ENCODE peak calls at places on chromosomes 13 and 19, in four cellular contexts. Q is HepG2, P is K562, D is H1. J is an unnamed sample.

GRCh38 chr19:3360494-3361383 is 5.6 kb upstream of the NFIC start:
- DNase-seq in Q (no peak), P (peak), D (no peak), J (no peak)

GRCh38 chr13:83386609-83387008 is 495.7 kb downstream of the SLITRK1 start:
- DNase-seq in Q (no peak), P (no peak), D (no peak), J (no peak)

GRCh38 chr13:100392709-100393630 is 195.6 kb downstream of the GGACT start:
- DNase-seq in Q (peak), P (peak), D (peak), J (peak)

GRCh38 chr13:90839061-90839460 is 508.4 kb upstream of the MIR17HG start:
- DNase-seq in Q (no peak), P (no peak), D (no peak), J (no peak)

GRCh38 chr13:41985788-41986508 is 25.0 kb upstream of the VWA8 start:
- DNase-seq in Q (no peak), P (no peak), D (no peak), J (no peak)

GRCh38 chr13:101545521-101545920 is 93.0 kb downstream of the ITGBL1 start:
- DNase-seq in Q (no peak), P (no peak), D (no peak), J (no peak)

GRCh38 chr13:107847406-107847805 is 367.9 kb downstream of the LIG4 start:
- DNase-seq in Q (no peak), P (no peak), D (no peak), J (no peak)

GRCh38 chr13:100490692-100491091 is 97.9 kb downstream of the GGACT start:
- DNase-seq in Q (no peak), P (no peak), D (no peak), J (no peak)

GRCh38 chr13:33123066-33123940 is 107.1 kb downstream of the KL start:
- DNase-seq in Q (peak), P (no peak), D (no peak), J (no peak)

GRCh38 chr19:51691122-51692064 is 1.7 kb upstream of the SPACA6 start:
- DNase-seq in Q (no peak), P (no peak), D (no peak), J (no peak)

GRCh38 chr19:14048439-14049153 is 13.3 kb downstream of the PALM3 start:
- DNase-seq in Q (peak), P (peak), D (peak), J (no peak)

GRCh38 chr13:47858678-47859050 is 142.4 kb downstream of the SUCLA2 start:
- DNase-seq in Q (no peak), P (no peak), D (no peak), J (no peak)

GRCh38 chr19:56930647-56931592 is 90.4 kb upstream of the PEG3 start:
- DNase-seq in Q (peak), P (no peak), D (no peak), J (no peak)

DNA sequence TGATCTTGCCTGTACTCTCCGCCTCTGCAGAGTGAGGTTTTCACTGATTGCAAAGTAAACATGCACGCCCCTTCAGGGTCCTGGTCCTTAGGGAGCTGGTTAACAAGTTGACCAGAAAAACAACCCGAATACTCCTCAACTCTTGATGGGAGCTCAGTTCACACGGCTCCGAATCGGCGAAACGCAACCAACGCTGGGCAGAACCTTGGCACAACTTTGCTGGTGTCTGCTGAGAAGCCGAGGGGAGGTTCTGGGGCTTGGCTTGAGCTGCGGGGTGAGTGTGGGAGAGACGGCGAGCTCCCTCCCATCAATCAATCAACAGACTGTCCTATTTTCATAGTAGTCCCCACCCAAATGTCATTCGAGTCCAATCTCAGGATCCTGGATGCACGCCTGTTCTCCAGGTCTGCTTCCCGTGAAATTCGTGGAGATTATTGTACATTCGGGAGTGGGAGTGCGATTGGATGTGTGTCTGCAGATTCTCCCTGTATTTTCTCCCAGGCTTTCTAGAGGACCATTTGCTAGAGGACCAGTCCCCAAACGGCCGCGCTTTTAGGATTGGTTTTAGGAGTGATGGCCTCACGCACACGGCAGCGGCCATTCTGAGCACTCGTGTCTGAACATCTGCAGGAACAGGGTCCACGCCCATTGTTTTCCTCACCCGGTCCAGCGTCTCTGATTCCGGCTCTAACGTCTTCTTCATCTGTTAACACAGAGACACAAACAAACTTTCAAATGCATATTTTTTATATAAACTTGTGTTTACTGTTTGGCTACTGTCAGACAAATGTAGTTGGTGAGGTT is 51.6 kb upstream of the F7 start:
- DNase-seq in Q (no peak), P (no peak), D (no peak), J (no peak)
- TF ChIP-seq HDAC2 in Q (no peak), P (no peak), D (no peak), J (no peak)

DNA sequence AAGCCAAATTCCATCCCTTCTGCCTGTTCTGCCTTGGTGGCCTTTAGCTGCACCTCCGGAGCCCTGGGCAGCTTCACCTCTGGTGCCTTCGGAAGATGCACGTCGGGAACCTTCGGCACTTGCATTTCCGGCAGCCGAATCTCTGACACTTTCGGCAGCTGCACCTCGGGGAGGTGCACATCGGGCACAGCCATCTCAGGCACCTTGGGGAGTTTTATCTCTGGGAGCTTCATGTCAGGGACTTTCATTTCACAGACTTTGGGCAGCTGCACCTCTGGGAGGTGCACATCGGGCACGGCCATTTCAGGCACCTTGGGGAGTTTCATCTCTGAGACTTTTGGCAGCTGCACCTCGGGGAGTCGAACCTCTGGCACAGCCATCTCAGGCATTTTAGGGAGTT is 6.0 kb upstream of the HIPK4 start:
- DNase-seq in Q (no peak), P (no peak), D (no peak), J (no peak)
- TF ChIP-seq EZH2 in Q (no peak), P (no peak), D (no peak), J (no peak)

GRCh38 chr19:281156-281853 is 9.9 kb downstream of the PLPP2 start:
- DNase-seq in Q (no peak), P (peak), D (no peak), J (no peak)
- TF ChIP-seq HDAC2 in Q (no peak), P (no peak), D (no peak), J (no peak)

GRCh38 chr19:18789883-18790565 is 1.1 kb downstream of the COMP start:
- DNase-seq in Q (no peak), P (peak), D (peak), J (no peak)
- TF ChIP-seq EZH2 in Q (no peak), P (no peak), D (no peak), J (no peak)

DNA sequence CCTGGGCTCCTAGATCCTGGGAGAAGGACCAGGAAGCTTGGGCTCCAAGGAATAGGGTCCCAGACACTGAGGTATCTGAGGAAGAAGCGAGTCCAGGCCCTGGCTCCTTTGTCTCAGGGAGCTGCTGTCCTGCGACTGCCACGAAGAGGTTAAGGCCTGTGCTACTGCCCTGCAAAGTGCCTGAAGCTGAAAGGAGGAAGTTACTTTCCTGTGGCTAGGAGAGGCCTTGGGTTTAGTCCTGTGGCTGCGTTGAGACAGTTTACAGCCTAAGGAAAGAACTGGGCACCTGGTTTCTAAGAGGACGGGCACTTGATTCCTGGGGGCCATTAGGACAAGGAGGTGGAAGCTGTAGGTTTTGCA is 2.8 kb downstream of the MYADM start:
- DNase-seq in Q (no peak), P (no peak), D (no peak), J (no peak)
- TF ChIP-seq HDAC2 in Q (no peak), P (no peak), D (no peak), J (no peak)

DNA sequence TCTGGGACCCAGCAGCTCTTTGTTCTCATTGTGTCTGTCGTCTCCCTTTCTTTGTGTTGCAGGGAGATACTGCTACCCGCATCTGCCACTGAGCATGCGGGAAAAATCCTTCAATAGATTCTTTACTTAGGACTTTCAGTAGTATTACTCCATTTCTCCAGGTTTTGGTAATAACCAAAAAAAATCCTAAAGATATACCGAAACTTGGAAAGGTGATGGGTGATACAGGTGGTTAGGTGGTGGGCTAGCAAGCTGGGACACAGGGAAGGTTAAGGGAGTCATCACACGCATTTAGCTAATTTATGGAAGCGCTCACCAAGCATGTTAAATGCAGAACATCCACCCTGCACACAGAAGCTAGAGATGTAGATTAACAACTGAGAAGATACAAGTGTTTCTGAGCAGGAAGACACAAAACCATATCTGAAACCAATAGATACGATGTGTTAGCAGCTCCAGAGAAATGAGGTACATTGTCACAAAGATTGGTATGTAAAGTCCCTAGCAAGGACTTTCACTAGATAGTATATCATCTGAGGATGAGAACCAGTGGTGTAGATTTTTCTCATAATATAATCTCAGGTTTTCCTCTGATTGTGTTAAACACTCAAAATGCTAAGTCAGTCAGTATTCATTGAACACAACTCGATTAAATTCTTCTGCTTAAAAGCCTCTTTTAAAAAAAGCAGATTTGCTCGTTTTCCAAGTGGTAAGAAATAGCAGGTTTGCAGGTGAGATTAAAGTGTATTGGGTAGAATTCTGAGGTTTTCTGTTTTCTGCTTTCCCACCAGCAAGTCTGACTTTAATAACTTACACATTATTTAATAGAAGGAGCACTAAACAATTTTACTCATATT is 1.3 kb upstream of the SLAIN1 start:
- DNase-seq in Q (no peak), P (no peak), D (no peak), J (no peak)
- TF ChIP-seq EZH2 in Q (no peak), P (no peak), D (no peak), J (no peak)